ENCODE peak calls at places on chromosomes 13 and 19, in eight cellular contexts. K is mucosa of descending colon, C is heart right ventricle, B is OCI-LY7, F is uterus, G is osteoblast, Z is PC-3, S is A549. X is an unnamed sample.

GRCh38 chr19:31118926-31119325 is 230.3 kb downstream of the TSHZ3 start:
- DNase-seq in S (no peak), F (no peak), C (no peak), B (no peak), K (no peak), Z (no peak), G (no peak), X (no peak)

GRCh38 chr19:46015961-46016425 is 6.9 kb downstream of the PGLYRP1 start:
- DNase-seq in Z (no peak), C (no peak), G (no peak), S (peak; percentile 30), B (no peak), F (no peak), K (peak; percentile 51), X (peak; percentile 46)

GRCh38 chr13:21011378-21011777 is 50.0 kb downstream of the LATS2 start:
- DNase-seq in Z (no peak), K (no peak), G (no peak), S (no peak), B (no peak), F (no peak), C (no peak), X (no peak)

GRCh38 chr13:51278426-51279130 is 56.4 kb downstream of the FAM124A start:
- DNase-seq in C (no peak), S (no peak), B (no peak), Z (no peak), G (no peak), K (no peak), F (no peak), X (no peak)

GRCh38 chr13:28493740-28494536 is 990 bp downstream of the FLT1 start:
- DNase-seq in S (no peak), G (peak; percentile 86), Z (no peak), B (no peak), K (peak; percentile 23), C (peak; percentile 25), F (no peak), X (peak; percentile 54)

GRCh38 chr19:54307389-54307788 is 5.6 kb downstream of the LILRA5 start:
- DNase-seq in S (no peak), C (no peak), G (no peak), B (no peak), Z (no peak), K (no peak), F (no peak), X (no peak)

GRCh38 chr19:57675881-57676280 is 5.9 kb upstream of the ZNF551 start:
- DNase-seq in S (no peak), Z (no peak), F (no peak), B (no peak), G (peak; percentile 75), C (no peak), K (no peak), X (no peak)

GRCh38 chr13:61170791-61171330 is 244.8 kb downstream of the PCDH20 start:
- DNase-seq in C (peak; percentile 9), B (no peak), S (no peak), Z (peak; percentile 11), F (no peak), K (no peak), G (no peak), X (no peak)

GRCh38 chr13:98930014-98930625 is 47.7 kb downstream of the DOCK9 start:
- DNase-seq in K (no peak), B (no peak), C (no peak), S (no peak), Z (no peak), F (no peak), G (no peak), X (no peak)

GRCh38 chr13:114338959-114339358 is 24.7 kb downstream of the CHAMP1 start:
- DNase-seq in F (no peak), S (no peak), K (no peak), B (no peak), G (no peak), Z (no peak), C (no peak), X (no peak)

GRCh38 chr13:42832341-42833153 is 51.2 kb downstream of the FAM216B start:
- DNase-seq in S (no peak), F (no peak), C (no peak), K (no peak), G (peak; percentile 65), B (no peak), Z (peak; percentile 89), X (no peak)

GRCh38 chr19:10654610-10655456 is 687 bp downstream of the ILF3 start:
- DNase-seq in K (peak; percentile 69), Z (peak; percentile 59), G (peak; percentile 97), B (peak; percentile 71), C (peak; percentile 52), F (peak; percentile 60), S (peak; percentile 37), X (peak; percentile 67)

GRCh38 chr19:11551603-11552235 is 7.3 kb downstream of the ELOF1 start:
- DNase-seq in B (peak; percentile 53), G (peak; percentile 90), K (no peak), F (peak; percentile 79), Z (no peak), S (no peak), C (no peak), X (no peak)

GRCh38 chr13:92355213-92355612 is 871.4 kb upstream of the GPC6 start:
- DNase-seq in C (no peak), K (peak; percentile 29), S (peak; percentile 2), Z (peak; percentile 1), G (no peak), B (peak; percentile 30), F (no peak), X (no peak)

GRCh38 chr19:31598730-31599238 is 249.5 kb upstream of the TSHZ3 start:
- DNase-seq in G (no peak), S (no peak), F (no peak), C (no peak), Z (no peak), K (no peak), B (no peak), X (no peak)

GRCh38 chr19:23060016-23060415 is 56.8 kb upstream of the ZNF730 start:
- DNase-seq in Z (no peak), S (no peak), C (no peak), B (no peak), G (no peak), K (no peak), F (no peak), X (no peak)

GRCh38 chr19:29845576-29846176 is 33.9 kb downstream of the CCNE1 start:
- DNase-seq in S (peak; percentile 84), K (peak; percentile 64), F (peak; percentile 19), Z (no peak), B (peak; percentile 10), G (no peak), C (no peak), X (no peak)

GRCh38 chr19:16594681-16595091 is 22.5 kb upstream of the SLC35E1 start:
- DNase-seq in S (no peak), G (peak; percentile 13), K (no peak), B (no peak), Z (no peak), F (no peak), C (no peak), X (no peak)

GRCh38 chr13:49914947-49915346 is 21.2 kb downstream of the SPRYD7 start:
- DNase-seq in S (no peak), K (no peak), G (no peak), F (no peak), B (no peak), Z (no peak), C (no peak), X (no peak)

GRCh38 chr13:110274687-110275086 is 32.3 kb downstream of the COL4A1 start:
- DNase-seq in Z (peak; percentile 3), G (no peak), C (no peak), F (peak; percentile 19), K (no peak), B (no peak), S (peak; percentile 7), X (no peak)
- TF ChIP-seq CTCF in Z (peak; percentile 35), G (peak; percentile 39), C (peak; percentile 31), F (no peak), K (no peak), B (no peak), S (no peak), X (peak; percentile 12)

GRCh38 chr19:50817941-50818858 is 5.4 kb downstream of the KLK1 start:
- DNase-seq in F (no peak), Z (peak; percentile 59), G (peak; percentile 74), K (peak; percentile 93), B (peak; percentile 71), S (peak; percentile 67), C (peak; percentile 48), X (peak; percentile 68)
- H3K4me3 ChIP-seq in F (no peak overlapping the region), Z (peak overlapping the region; percentile 46), G (peak overlapping the region; percentile 28), K (no peak overlapping the region), B (peak overlapping the region; percentile 71), S (peak overlapping the region; percentile 68), C (no peak overlapping the region), X (peak overlapping the region; percentile 44)

GRCh38 chr19:38953677-38954076 is 21.9 kb downstream of the FBXO17 start:
- DNase-seq in S (no peak), G (no peak), B (no peak), K (no peak), C (no peak), F (no peak), Z (no peak), X (no peak)

GRCh38 chr19:38956264-38956663 is 19.3 kb downstream of the FBXO17 start:
- DNase-seq in B (no peak), G (peak; percentile 50), K (no peak), S (no peak), F (no peak), Z (no peak), C (no peak), X (no peak)

GRCh38 chr19:38951187-38951586 is 20.4 kb downstream of the MRPS12 start:
- DNase-seq in K (no peak), C (no peak), Z (no peak), F (no peak), B (no peak), G (no peak), S (no peak), X (no peak)

GRCh38 chr19:38949580-38950367 is 19.0 kb downstream of the MRPS12 start:
- DNase-seq in B (peak; percentile 53), F (peak; percentile 82), G (peak; percentile 91), K (peak; percentile 85), C (peak; percentile 88), S (no peak), Z (peak; percentile 20), X (peak; percentile 94)

DNA sequence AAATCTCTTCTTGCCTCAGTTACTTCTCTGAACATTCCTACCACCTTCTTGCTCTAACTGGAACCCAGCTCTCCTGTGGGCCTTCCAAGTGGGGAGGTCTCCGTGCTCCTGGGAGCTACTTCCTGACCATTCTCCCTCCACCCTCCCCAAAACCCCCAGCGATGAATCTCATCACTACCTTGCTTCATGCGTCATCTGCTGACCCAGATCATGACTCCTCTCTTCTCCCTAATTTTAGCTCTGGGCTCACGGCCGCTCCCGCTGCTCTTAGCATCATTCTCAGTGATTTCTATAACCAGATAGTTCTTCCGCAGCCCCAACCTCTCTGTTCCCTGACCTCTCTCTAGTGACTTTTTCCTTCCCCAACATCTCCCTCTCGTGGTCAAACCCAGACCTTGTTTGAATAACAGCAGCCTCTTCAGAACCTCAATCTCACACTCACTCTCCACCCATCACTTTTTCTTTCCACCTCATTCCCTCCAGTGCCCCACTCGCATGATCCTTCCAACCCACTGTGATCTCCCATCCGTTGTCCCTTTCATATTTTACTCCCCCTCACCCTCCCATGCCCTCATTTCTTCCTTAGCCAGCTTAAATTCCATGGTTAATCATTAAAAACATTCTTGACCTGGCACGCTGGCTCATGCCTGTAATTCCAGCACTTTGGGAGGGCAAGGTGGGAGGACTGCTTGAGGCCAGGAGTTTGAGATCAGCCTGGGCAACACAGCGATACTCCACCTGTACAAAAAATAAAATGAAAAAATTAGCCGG is 21.8 kb downstream of the MRPS12 start:
- DNase-seq in K (no peak), S (peak; percentile 78), Z (peak; percentile 75), G (peak; percentile 32), B (peak; percentile 63), F (no peak), C (no peak), X (no peak)
- TF ChIP-seq CTCF in K (no peak), S (peak; percentile 74), Z (peak; percentile 64), G (peak; percentile 5), B (peak; percentile 76), F (no peak), C (peak; percentile 23), X (peak; percentile 34)

GRCh38 chr19:1017906-1018305 is 3.0 kb downstream of the TMEM259 start:
- DNase-seq in G (no peak), C (no peak), S (no peak), Z (no peak), B (no peak), F (no peak), K (peak; percentile 35), X (no peak)
- H3K4me3 ChIP-seq in G (no peak overlapping the region), C (no peak overlapping the region), S (no peak overlapping the region), Z (peak overlapping the region; percentile 47), B (peak overlapping the region; percentile 15), F (no peak overlapping the region), K (no peak overlapping the region), X (no peak overlapping the region)